ENCODE peak calls at places on chromosomes 2 and 18, in six cellular contexts. S is PC-3, T is K562, G is HCT116, Q is SK-N-SH, N is hepatocyte. P is an unnamed sample. For H3K36me3, the result is how much of the 10 kb centered on the place peaks cover.

GRCh38 chr18:45844938-45845337 is 19.5 kb downstream of the SIGLEC15 start:
- DNase-seq in S (no peak), T (no peak), G (no peak), Q (no peak), N (no peak), P (no peak)

GRCh38 chr2:223724831-223725230 is 112.6 kb downstream of the AP1S3 start:
- DNase-seq in S (no peak), T (peak), G (no peak), Q (peak), N (no peak), P (no peak)

GRCh38 chr2:156455366-156455975 is 19.3 kb downstream of the GPD2 start:
- DNase-seq in S (peak), T (no peak), G (peak), Q (no peak), N (peak), P (no peak)

GRCh38 chr18:23424616-23425015 is 28.5 kb upstream of the RIOK3 start:
- DNase-seq in S (no peak), T (no peak), G (no peak), Q (no peak), N (no peak), P (no peak)

GRCh38 chr2:43950383-43951008 is 45.3 kb downstream of the LRPPRC start:
- DNase-seq in S (peak), T (peak), G (peak), Q (peak), N (peak), P (peak)

GRCh38 chr2:96868555-96869280 is 1.2 kb downstream of the SEMA4C start:
- DNase-seq in S (peak), T (peak), G (peak), Q (peak), N (peak), P (peak)

GRCh38 chr2:38535404-38535744 is 67.4 kb downstream of the HNRNPLL start:
- DNase-seq in S (no peak), T (no peak), G (no peak), Q (no peak), N (no peak), P (no peak)

GRCh38 chr18:3283908-3284307 is 22.0 kb downstream of the MYL12B start:
- DNase-seq in S (no peak), T (no peak), G (no peak), Q (peak), N (no peak), P (peak)

GRCh38 chr2:61065706-61066688 is at the start of gene SANBR:
- DNase-seq in S (peak), T (peak), G (peak), Q (peak), N (peak), P (peak)

GRCh38 chr2:177753682-177754475 is 318.7 kb downstream of the PDE11A start:
- DNase-seq in S (no peak), T (peak), G (peak), Q (peak), N (peak), P (peak)

GRCh38 chr2:242020196-242021004 is 150.9 kb downstream of the RTP5 start:
- DNase-seq in S (no peak), T (peak), G (no peak), Q (no peak), N (peak), P (no peak)

GRCh38 chr18:59536181-59536580 is 161.0 kb downstream of the CCBE1 start:
- DNase-seq in S (no peak), T (no peak), G (no peak), Q (no peak), N (no peak), P (no peak)

GRCh38 chr2:110771549-110772382 is 39.4 kb downstream of the ACOXL start:
- DNase-seq in S (peak), T (no peak), G (no peak), Q (no peak), N (no peak), P (no peak)

GRCh38 chr2:218898109-218898878 is 17.6 kb downstream of the WNT10A start:
- DNase-seq in S (peak), T (peak), G (no peak), Q (peak), N (peak), P (peak)

GRCh38 chr18:70046796-70047195 is 99.1 kb upstream of the CD226 start:
- DNase-seq in S (no peak), T (no peak), G (no peak), Q (no peak), N (no peak), P (no peak)

GRCh38 chr2:174336403-174337336 is 1.9 kb downstream of the SP9 start:
- DNase-seq in S (no peak), T (peak), G (peak), Q (peak), N (peak), P (peak)

GRCh38 chr2:7773362-7773973 is 856.3 kb downstream of the RNF144A start:
- DNase-seq in S (peak), T (no peak), G (peak), Q (no peak), N (no peak), P (no peak)

GRCh38 chr2:222017232-222017631 is 281.6 kb downstream of the PAX3 start:
- DNase-seq in S (no peak), T (no peak), G (no peak), Q (no peak), N (no peak), P (no peak)

GRCh38 chr2:168192839-168193616 is 54.4 kb downstream of the STK39 start:
- DNase-seq in S (peak), T (no peak), G (no peak), Q (no peak), N (no peak), P (no peak)

GRCh38 chr2:197675711-197676188 is 363 bp upstream of the RFTN2 start:
- DNase-seq in S (no peak), T (peak), G (no peak), Q (no peak), N (peak), P (peak)

GRCh38 chr18:44679912-44680270 is 797 bp upstream of the SETBP1 start:
- DNase-seq in S (peak), T (peak), G (no peak), Q (peak), N (peak), P (peak)

GRCh38 chr2:148653437-148653836 is 8.9 kb downstream of the EPC2 start:
- DNase-seq in S (no peak), T (peak), G (no peak), Q (no peak), N (no peak), P (no peak)

GRCh38 chr18:13548944-13549878 is 177.1 kb downstream of the FAM210A start:
- DNase-seq in S (no peak), T (no peak), G (no peak), Q (no peak), N (no peak), P (no peak)
- H3K4me2 ChIP-seq in S (no peak), T (no peak), G (no peak), Q (no peak), N (no peak), P (no peak)

GRCh38 chr2:82330104-82330503 is 2025.6 kb upstream of the LRRTM1 start:
- DNase-seq in S (no peak), T (no peak), G (no peak), Q (no peak), N (no peak), P (no peak)

DNA sequence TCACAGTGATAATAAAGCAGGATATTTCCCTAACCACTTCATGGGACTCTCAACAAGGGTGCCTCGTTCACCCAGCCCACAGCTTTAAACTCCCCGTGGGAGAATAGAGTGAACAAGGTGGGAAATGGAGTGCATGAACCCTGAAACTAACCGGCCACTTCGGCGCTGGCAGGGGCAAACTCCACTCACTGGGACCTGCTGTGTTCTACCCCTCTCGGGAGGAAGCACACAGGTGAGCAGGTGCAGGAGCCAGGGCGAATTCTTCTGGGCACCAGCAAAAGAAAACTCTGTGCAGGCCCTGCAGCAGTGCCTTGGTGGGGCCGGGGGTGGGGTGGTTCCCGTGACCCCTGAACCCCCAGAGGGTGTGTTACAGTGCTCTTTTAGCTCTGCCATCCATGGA is 2029.1 kb upstream of the LRRTM1 start:
- DNase-seq in S (no peak), T (no peak), G (no peak), Q (no peak), N (no peak), P (no peak)
- H2AFZ ChIP-seq in S (peak), T (no peak), G (no peak), Q (no peak), N (no peak), P (peak)

GRCh38 chr2:151808258-151809072 is 19.8 kb downstream of the ARL5A start:
- DNase-seq in S (peak), T (no peak), G (no peak), Q (peak), N (no peak), P (peak)

GRCh38 chr2:151810506-151810905 is 17.7 kb downstream of the ARL5A start:
- DNase-seq in S (no peak), T (no peak), G (no peak), Q (no peak), N (peak), P (no peak)

GRCh38 chr2:151805961-151806360 is 22.3 kb downstream of the ARL5A start:
- DNase-seq in S (no peak), T (no peak), G (no peak), Q (no peak), N (no peak), P (no peak)

GRCh38 chr2:151805343-151805742 is 22.9 kb downstream of the ARL5A start:
- DNase-seq in S (no peak), T (no peak), G (no peak), Q (no peak), N (no peak), P (no peak)

GRCh38 chr2:151809073-151809383 is 19.2 kb downstream of the ARL5A start:
- DNase-seq in S (no peak), T (no peak), G (no peak), Q (no peak), N (no peak), P (no peak)
- H3K36me3 ChIP-seq in S (under half), T (half or more), G (under half), Q (half or more), N (under half), P (under half)

DNA sequence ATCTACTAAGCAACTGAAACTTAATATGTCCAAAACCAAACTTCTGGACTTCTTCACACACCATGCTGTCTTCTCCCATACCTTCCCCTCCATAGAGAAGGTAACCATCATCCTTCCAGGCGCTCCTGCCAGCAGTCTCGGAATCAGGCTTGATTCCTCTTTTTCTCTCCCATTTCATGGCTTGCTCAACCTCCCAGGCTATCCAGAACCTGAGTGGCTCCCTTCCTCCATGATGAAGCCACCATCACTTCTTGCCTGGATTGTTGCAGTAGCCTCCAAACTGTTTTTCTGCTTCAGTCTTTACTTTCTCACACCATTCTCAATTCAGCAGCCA is 40.1 kb upstream of the NDUFV2 start:
- DNase-seq in S (no peak), T (no peak), G (no peak), Q (no peak), N (no peak), P (no peak)
- H3K4me2 ChIP-seq in S (no peak), T (no peak), G (no peak), Q (no peak), N (no peak), P (no peak)